ENCODE peak calls at places on chromosomes 5 and 9, in five cellular contexts. I is non-pigmented ciliary epithelial cell, J is hepatocyte, V is GM13976, L is hippocampal formation. Z is an unnamed sample.

GRCh38 chr5:176712546-176713297 is 65.4 kb downstream of the TSPAN17 start:
- DNase-seq in I (no peak), J (no peak), V (no peak), L (no peak), Z (no peak)

GRCh38 chr5:133398646-133399081 is 213.7 kb downstream of the FSTL4 start:
- DNase-seq in I (no peak), J (no peak), V (peak; percentile 68), L (no peak), Z (no peak)

GRCh38 chr9:134296301-134297081 is 29.8 kb upstream of the RXRA start:
- DNase-seq in I (no peak), J (no peak), V (no peak), L (no peak), Z (no peak)

GRCh38 chr9:88339322-88339721 is 48.9 kb upstream of the SPIN1 start:
- DNase-seq in I (no peak), J (no peak), V (no peak), L (no peak), Z (no peak)

GRCh38 chr9:28915256-28915930 is 1342.1 kb upstream of the C9orf72 start:
- DNase-seq in I (no peak), J (peak; percentile 72), V (no peak), L (no peak), Z (no peak)

GRCh38 chr9:123669355-123669754 is 260.6 kb downstream of the DENND1A start:
- DNase-seq in I (no peak), J (no peak), V (no peak), L (no peak), Z (no peak)

GRCh38 chr9:134289241-134289875 is 36.9 kb upstream of the RXRA start:
- DNase-seq in I (no peak), J (no peak), V (no peak), L (no peak), Z (no peak)

GRCh38 chr5:51378778-51379652 is 4.2 kb upstream of the ISL1 start:
- DNase-seq in I (no peak), J (no peak), V (no peak), L (no peak), Z (no peak)

GRCh38 chr9:134055981-134056461 is 11.8 kb downstream of the BRD3 start:
- DNase-seq in I (no peak), J (peak; percentile 63), V (no peak), L (peak; percentile 43), Z (peak; percentile 95)

GRCh38 chr5:173204185-173204979 is 30.6 kb downstream of the NKX2-5 start:
- DNase-seq in I (no peak), J (peak; percentile 26), V (no peak), L (no peak), Z (no peak)

GRCh38 chr5:140565024-140565779 is 574 bp downstream of the SLC35A4 start:
- DNase-seq in I (no peak), J (no peak), V (no peak), L (no peak), Z (no peak)

GRCh38 chr5:148384389-148384756 is 615 bp downstream of the FBXO38 start:
- DNase-seq in I (no peak), J (peak; percentile 23), V (no peak), L (no peak), Z (no peak)

GRCh38 chr5:4766101-4766500 is 374.0 kb upstream of the ADAMTS16 start:
- DNase-seq in I (no peak), J (no peak), V (no peak), L (no peak), Z (no peak)

GRCh38 chr9:65410926-65411325 is 125.9 kb upstream of the FOXD4L5 start:
- DNase-seq in I (no peak), J (no peak), V (no peak), L (no peak), Z (no peak)

GRCh38 chr9:76423216-76424177 is 29.3 kb upstream of the RFK start:
- DNase-seq in I (no peak), J (peak; percentile 23), V (no peak), L (no peak), Z (no peak)

GRCh38 chr9:113879906-113880305 is 3.8 kb downstream of the ZNF618 start:
- DNase-seq in I (peak; percentile 20), J (no peak), V (no peak), L (no peak), Z (no peak)

GRCh38 chr5:116506448-116506847 is 68.2 kb downstream of the SEMA6A start:
- DNase-seq in I (no peak), J (no peak), V (no peak), L (no peak), Z (no peak)

GRCh38 chr5:179866241-179867078 is 7.8 kb upstream of the MRNIP start:
- DNase-seq in I (no peak), J (no peak), V (no peak), L (no peak), Z (no peak)

GRCh38 chr5:109971968-109972367 is 282.2 kb downstream of the MAN2A1 start:
- DNase-seq in I (no peak), J (no peak), V (no peak), L (no peak), Z (no peak)

GRCh38 chr9:114824130-114824529 is 18.3 kb upstream of the TNFSF15 start:
- DNase-seq in I (peak; percentile 50), J (no peak), V (no peak), L (no peak), Z (no peak)

GRCh38 chr5:142841511-142842255 is 71.5 kb downstream of the ARHGAP26 start:
- DNase-seq in I (no peak), J (no peak), V (no peak), L (no peak), Z (no peak)

GRCh38 chr9:70117835-70118319 is 74.2 kb downstream of the MAMDC2 start:
- DNase-seq in I (peak; percentile 70), J (no peak), V (no peak), L (no peak), Z (no peak)

GRCh38 chr5:124071039-124071438 is 559.1 kb downstream of the CSNK1G3 start:
- DNase-seq in I (no peak), J (no peak), V (no peak), L (no peak), Z (no peak)

GRCh38 chr5:64884541-64884940 is 115.8 kb downstream of the CWC27 start:
- DNase-seq in I (no peak), J (no peak), V (no peak), L (no peak), Z (no peak)